ENCODE peak calls at places on chromosomes 5 and 9, in five cellular contexts. Y is heart left ventricle, W is A549, C is spleen, U is sigmoid colon. I is an unnamed sample.

GRCh38 chr9:107896544-107896943 is 407.0 kb upstream of the KLF4 start:
- DNase-seq in Y (no peak), W (no peak), C (no peak), U (no peak), I (no peak)

GRCh38 chr9:127700594-127701255 is 6.1 kb upstream of the CFAP157 start:
- DNase-seq in U (no peak), C (no peak), W (no peak), Y (no peak), I (no peak)

GRCh38 chr9:83027153-83027867 is 35.6 kb downstream of the RASEF start:
- DNase-seq in Y (no peak), U (no peak), C (no peak), W (peak), I (no peak)

GRCh38 chr5:176606032-176606431 is 3.9 kb downstream of the GPRIN1 start:
- DNase-seq in U (no peak), Y (no peak), C (no peak), W (no peak), I (no peak)

GRCh38 chr5:116415989-116416388 is 158.6 kb downstream of the SEMA6A start:
- DNase-seq in Y (no peak), W (no peak), U (no peak), C (no peak), I (no peak)

GRCh38 chr9:38141751-38142150 is 72.7 kb upstream of the SHB start:
- DNase-seq in Y (no peak), U (no peak), W (no peak), C (no peak), I (no peak)

GRCh38 chr5:78162253-78162862 is 132.1 kb downstream of the AP3B1 start:
- DNase-seq in C (no peak), U (no peak), W (peak), Y (no peak), I (no peak)

GRCh38 chr9:107214381-107214780 is 68.7 kb upstream of the RAD23B start:
- DNase-seq in U (no peak), W (no peak), Y (no peak), C (no peak), I (no peak)

GRCh38 chr5:160747963-160748362 is 104.0 kb downstream of the ATP10B start:
- DNase-seq in W (no peak), U (no peak), Y (no peak), C (no peak), I (no peak)

GRCh38 chr5:107505763-107506534 is 164.8 kb downstream of the EFNA5 start:
- DNase-seq in C (no peak), U (no peak), Y (no peak), W (no peak), I (no peak)

GRCh38 chr9:75235632-75236031 is 147.3 kb downstream of the OSTF1 start:
- DNase-seq in W (no peak), Y (no peak), C (no peak), U (no peak), I (no peak)

GRCh38 chr9:8589476-8589875 is 789.9 kb upstream of the DMAC1 start:
- DNase-seq in W (no peak), U (no peak), C (no peak), Y (no peak), I (no peak)

GRCh38 chr5:78003914-78004313 is 227.8 kb upstream of the TBCA start:
- DNase-seq in W (no peak), C (no peak), Y (no peak), U (no peak), I (no peak)

GRCh38 chr5:103450333-103451061 is 112.1 kb downstream of the NUDT12 start:
- DNase-seq in Y (no peak), C (no peak), W (no peak), U (no peak), I (no peak)

GRCh38 chr9:14380061-14380836 is 66.3 kb upstream of the NFIB start:
- DNase-seq in W (no peak), U (no peak), C (no peak), Y (no peak), I (no peak)

GRCh38 chr9:69932901-69933300 is 110.7 kb upstream of the MAMDC2 start:
- DNase-seq in Y (no peak), W (peak), C (no peak), U (no peak), I (no peak)

GRCh38 chr9:126031116-126031515 is 283.9 kb downstream of the PBX3 start:
- DNase-seq in W (no peak), C (peak), U (no peak), Y (no peak), I (no peak)

GRCh38 chr5:157167219-157167621 is 1.2 kb upstream of the GARIN3 start:
- DNase-seq in W (no peak), U (no peak), Y (no peak), C (no peak), I (no peak)

GRCh38 chr5:42120071-42120470 is 195.0 kb downstream of the FBXO4 start:
- DNase-seq in W (no peak), U (no peak), C (no peak), Y (no peak), I (no peak)

GRCh38 chr5:56490971-56491468 is 257.9 kb upstream of the ANKRD55 start:
- DNase-seq in U (no peak), Y (no peak), W (no peak), C (no peak), I (no peak)

GRCh38 chr9:2591967-2592366 is 29.6 kb upstream of the VLDLR start:
- DNase-seq in U (no peak), Y (no peak), C (no peak), W (no peak), I (no peak)

GRCh38 chr5:133785182-133785581 is 172.8 kb upstream of the FSTL4 start:
- DNase-seq in Y (no peak), W (no peak), U (no peak), C (no peak), I (no peak)

GRCh38 chr5:10254686-10255085 is 4.6 kb downstream of the CCT5 start:
- DNase-seq in C (no peak), Y (no peak), W (no peak), U (no peak), I (no peak)

GRCh38 chr9:108180511-108180910 is 675.3 kb downstream of the ACTL7B start:
- DNase-seq in U (no peak), Y (no peak), W (no peak), C (no peak), I (no peak)

GRCh38 chr5:128777052-128777451 is 188.2 kb upstream of the SLC27A6 start:
- DNase-seq in Y (no peak), U (no peak), W (no peak), C (no peak), I (no peak)

GRCh38 chr5:76547242-76547890 is 75.8 kb downstream of the F2RL2 start:
- DNase-seq in Y (no peak), U (no peak), C (no peak), W (no peak), I (no peak)

DNA sequence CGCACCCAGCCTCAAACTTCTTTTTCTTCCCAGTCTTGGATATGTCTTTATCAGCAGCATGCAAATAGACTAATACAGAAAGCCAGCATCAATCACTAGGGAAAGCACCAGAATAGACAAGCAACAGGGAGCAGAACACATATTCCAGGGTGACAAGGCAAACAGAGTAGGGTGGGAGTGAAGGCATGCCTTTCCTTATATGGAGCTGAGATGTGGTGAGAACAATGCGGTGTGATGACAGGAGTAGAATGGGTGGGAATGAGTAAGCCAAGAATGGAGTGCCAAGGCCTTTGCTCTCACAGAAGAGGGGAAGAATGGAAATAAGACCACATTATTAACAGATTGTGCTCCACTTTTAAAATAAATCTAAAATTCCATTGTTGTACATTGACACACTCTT is 115.6 kb downstream of the CETN3 start:
- DNase-seq in W (no peak), C (no peak), Y (no peak), U (no peak), I (no peak)
- TF ChIP-seq POLR2A in W (no peak), C (no peak), Y (no peak), U (no peak), I (no peak)

GRCh38 chr9:6415266-6415665 is 2.3 kb downstream of the UHRF2 start:
- DNase-seq in Y (no peak), W (no peak), U (no peak), C (no peak), I (no peak)

GRCh38 chr9:6413365-6414263 is 615 bp downstream of the UHRF2 start:
- DNase-seq in W (no peak), C (peak), Y (peak), U (no peak), I (peak)

GRCh38 chr9:6414291-6414690 is 1.3 kb downstream of the UHRF2 start:
- DNase-seq in C (no peak), W (no peak), U (no peak), Y (no peak), I (no peak)

GRCh38 chr9:6418764-6419163 is 5.8 kb downstream of the UHRF2 start:
- DNase-seq in C (no peak), Y (no peak), W (no peak), U (no peak), I (no peak)

GRCh38 chr9:6417186-6417585 is 4.2 kb downstream of the UHRF2 start:
- DNase-seq in C (no peak), U (no peak), W (no peak), Y (no peak), I (no peak)
- H3K27ac ChIP-seq in C (no peak), U (no peak), W (no peak), Y (no peak), I (no peak)

GRCh38 chr9:92170848-92171247 is 55.6 kb upstream of the SPTLC1 start:
- DNase-seq in W (no peak), Y (no peak), C (no peak), U (no peak), I (no peak)
- TF ChIP-seq POLR2A in W (no peak), Y (no peak), C (no peak), U (no peak), I (no peak)

GRCh38 chr9:93725382-93725781 is 149.0 kb downstream of the PHF2 start:
- DNase-seq in Y (no peak), U (no peak), C (no peak), W (no peak), I (no peak)
- H3K27ac ChIP-seq in Y (no peak), U (peak), C (no peak), W (no peak), I (no peak)

GRCh38 chr9:101434990-101435389 is 584 bp downstream of the ALDOB start:
- DNase-seq in U (no peak), W (no peak), C (no peak), Y (no peak), I (no peak)

GRCh38 chr9:101438523-101438922 is 2.9 kb upstream of the ALDOB start:
- DNase-seq in C (no peak), U (no peak), Y (no peak), W (no peak), I (no peak)

GRCh38 chr9:101435601-101436079 is at the start of gene ALDOB:
- DNase-seq in U (no peak), W (no peak), C (no peak), Y (no peak), I (no peak)

GRCh38 chr9:101440714-101441230 is 5.2 kb upstream of the ALDOB start:
- DNase-seq in U (no peak), Y (no peak), C (no peak), W (no peak), I (no peak)

GRCh38 chr9:101437806-101438232 is 2.2 kb upstream of the ALDOB start:
- DNase-seq in W (no peak), Y (peak), U (peak), C (peak), I (no peak)
- TF ChIP-seq POLR2A in W (no peak), Y (no peak), U (no peak), C (no peak), I (no peak)

GRCh38 chr5:173331956-173332479 is 3.8 kb upstream of the STC2 start:
- DNase-seq in Y (peak), C (peak), W (peak), U (peak), I (peak)

GRCh38 chr5:173331287-173331686 is 3.1 kb upstream of the STC2 start:
- DNase-seq in C (no peak), W (no peak), Y (no peak), U (no peak), I (no peak)

GRCh38 chr5:173338380-173339015 is 10.3 kb upstream of the STC2 start:
- DNase-seq in Y (no peak), W (no peak), C (no peak), U (no peak), I (no peak)

GRCh38 chr5:173333900-173334685 is 5.9 kb upstream of the STC2 start:
- DNase-seq in U (no peak), W (no peak), C (no peak), Y (no peak), I (no peak)

DNA sequence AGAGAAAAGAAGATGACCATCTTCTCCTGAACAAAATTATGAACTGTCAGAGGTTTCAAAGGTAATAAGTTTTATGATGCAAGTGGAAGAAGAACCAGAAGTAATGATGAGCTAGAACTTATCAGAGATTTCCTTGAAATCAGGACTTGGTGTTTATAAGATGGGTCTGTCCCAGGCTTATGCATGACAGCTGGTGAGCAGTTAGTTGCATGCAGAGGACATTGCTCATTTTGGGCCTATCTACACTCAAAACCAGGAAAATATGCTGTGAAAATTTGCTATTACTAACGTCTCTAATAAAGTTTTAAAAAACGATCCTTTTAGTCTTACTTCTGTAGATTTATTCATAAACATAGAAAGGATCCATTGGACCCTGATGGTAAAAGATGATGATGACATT is 6.6 kb upstream of the STC2 start:
- DNase-seq in C (no peak), U (no peak), Y (no peak), W (no peak), I (no peak)
- H3K27ac ChIP-seq in C (no peak), U (no peak), Y (no peak), W (no peak), I (no peak)

DNA sequence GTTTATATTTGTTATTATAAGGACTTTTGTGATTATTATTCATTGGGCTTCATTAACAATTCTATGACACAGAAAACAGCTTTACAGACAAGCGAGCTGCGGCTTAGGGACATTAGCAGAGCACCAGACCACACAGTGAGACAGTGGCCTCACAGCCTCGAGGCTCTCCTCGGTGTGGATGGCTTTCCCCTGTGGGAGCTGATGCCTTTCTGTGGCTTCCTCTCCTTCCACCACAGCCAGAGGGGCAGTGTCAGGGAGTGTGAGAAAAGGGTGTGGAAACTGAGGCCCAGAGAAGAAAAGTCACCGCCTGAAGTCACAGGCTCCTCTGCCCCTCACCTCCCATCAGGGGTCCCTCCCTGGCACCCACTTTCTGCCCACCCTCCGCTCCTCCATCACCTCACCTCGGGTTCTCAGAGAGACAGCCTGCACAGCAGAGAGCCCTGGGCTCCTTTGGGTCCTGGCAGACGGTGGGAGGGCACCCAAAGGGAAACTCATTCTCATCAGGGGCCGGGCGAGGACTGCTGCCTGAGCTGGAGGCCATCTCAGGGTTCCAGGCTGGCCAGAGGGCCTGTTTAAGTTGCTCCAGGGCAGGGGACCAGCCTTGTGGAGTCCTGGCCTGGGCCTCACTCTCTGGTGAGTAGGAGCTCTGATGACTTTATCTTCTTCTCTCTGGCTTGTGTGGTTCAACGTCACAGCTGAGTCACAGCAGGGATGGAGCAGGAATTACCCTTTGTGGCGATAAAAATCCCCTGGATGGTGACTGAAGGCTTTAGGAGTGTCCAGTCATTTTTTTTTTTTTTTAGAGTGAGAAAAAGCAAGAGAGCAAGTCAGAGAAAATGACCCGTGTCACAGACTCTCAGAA is 830 bp downstream of the TRAF1 start:
- DNase-seq in Y (no peak), W (peak), C (no peak), U (peak), I (no peak)
- TF ChIP-seq POLR2A in Y (no peak), W (no peak), C (no peak), U (no peak), I (no peak)

GRCh38 chr5:148864113-148864841 is 37.9 kb downstream of the ADRB2 start:
- DNase-seq in C (no peak), Y (peak), U (no peak), W (no peak), I (no peak)
- H3K27ac ChIP-seq in C (no peak), Y (peak), U (peak), W (no peak), I (no peak)

GRCh38 chr9:137447722-137448568 is 6.8 kb upstream of the ENTPD8 start:
- DNase-seq in Y (peak), C (peak), W (no peak), U (no peak), I (no peak)

GRCh38 chr9:137444106-137444790 is 3.1 kb upstream of the ENTPD8 start:
- DNase-seq in U (no peak), C (peak), Y (peak), W (no peak), I (no peak)

GRCh38 chr9:137446851-137447471 is 5.8 kb upstream of the ENTPD8 start:
- DNase-seq in Y (peak), U (no peak), W (no peak), C (peak), I (no peak)

GRCh38 chr9:137445930-137446431 is 4.8 kb upstream of the ENTPD8 start:
- DNase-seq in Y (peak), U (no peak), W (no peak), C (peak), I (no peak)

DNA sequence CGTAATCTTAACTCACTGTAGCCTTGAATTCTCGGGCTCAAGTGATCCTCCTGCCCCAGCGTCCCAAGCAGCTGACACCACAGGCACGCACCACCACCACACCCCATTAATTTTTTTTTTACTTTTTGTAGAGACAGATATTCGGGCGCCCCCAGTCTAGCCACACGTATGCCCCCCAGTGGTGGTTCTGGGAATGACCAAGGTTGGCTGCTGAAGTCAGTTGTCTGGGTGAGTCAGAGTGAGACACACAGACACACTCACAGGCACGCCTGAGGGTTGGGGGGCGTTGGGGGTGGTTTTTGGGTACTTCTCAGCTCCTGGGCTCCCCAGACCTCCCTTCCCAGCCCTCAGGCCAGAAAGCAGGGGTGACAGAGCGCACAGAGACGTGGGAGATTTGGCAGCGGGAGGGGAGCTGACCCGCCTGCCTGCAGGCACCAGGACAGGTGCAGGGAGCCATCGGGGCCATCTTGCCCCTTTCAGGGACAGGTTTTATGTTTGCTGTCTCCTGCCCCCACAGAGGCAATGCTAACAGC is 4.2 kb upstream of the ENTPD8 start:
- DNase-seq in Y (peak), U (peak), W (peak), C (peak), I (peak)
- TF ChIP-seq POLR2A in Y (no peak), U (no peak), W (no peak), C (no peak), I (no peak)

I was measured in uterus.